ENCODE peak calls at places on chromosomes 2 and 18, in four cellular contexts. L is SK-N-SH, W is GM12878, G is HCT116. E is an unnamed sample.

GRCh38 chr2:77336013-77336412 is 186.2 kb downstream of the LRRTM4 start:
- DNase-seq in L (no peak), W (no peak), G (no peak), E (no peak)

GRCh38 chr2:5022056-5022455 is 670.1 kb upstream of the SOX11 start:
- DNase-seq in L (no peak), W (no peak), G (no peak), E (no peak)

GRCh38 chr2:220302756-220303155 is 675.3 kb downstream of the SLC4A3 start:
- DNase-seq in L (no peak), W (no peak), G (no peak), E (no peak)

GRCh38 chr18:26453370-26454030 is 94.9 kb downstream of the KCTD1 start:
- DNase-seq in L (peak; percentile 43), W (no peak), G (no peak), E (no peak)

GRCh38 chr2:28753043-28753683 is 1.5 kb downstream of the PPP1CB start:
- DNase-seq in L (peak; percentile 53), W (no peak), G (peak; percentile 42), E (peak; percentile 49)

GRCh38 chr18:34120294-34120693 is 104.4 kb downstream of the NOL4 start:
- DNase-seq in L (no peak), W (no peak), G (no peak), E (no peak)

GRCh38 chr18:40102903-40103302 is 1852.1 kb upstream of the PIK3C3 start:
- DNase-seq in L (no peak), W (no peak), G (no peak), E (no peak)

GRCh38 chr2:193943406-193943960 is 1713.5 kb upstream of the SLC39A10 start:
- DNase-seq in L (no peak), W (no peak), G (no peak), E (no peak)

GRCh38 chr2:137467246-137467862 is 496.9 kb upstream of the HNMT start:
- DNase-seq in L (peak; percentile 44), W (peak; percentile 1), G (no peak), E (peak; percentile 72)

GRCh38 chr2:158197940-158198339 is 96.3 kb downstream of the UPP2 start:
- DNase-seq in L (no peak), W (no peak), G (no peak), E (no peak)

GRCh38 chr2:199602271-199602895 is 144.6 kb upstream of the SATB2 start:
- DNase-seq in L (peak; percentile 16), W (no peak), G (peak; percentile 59), E (peak; percentile 74)

GRCh38 chr18:67310826-67311225 is 205.7 kb downstream of the DSEL start:
- DNase-seq in L (no peak), W (no peak), G (no peak), E (no peak)

GRCh38 chr18:24763765-24764548 is 303.5 kb downstream of the HRH4 start:
- DNase-seq in L (no peak), W (no peak), G (no peak), E (no peak)

GRCh38 chr2:31997653-31998052 is 13.2 kb downstream of the MEMO1 start:
- DNase-seq in L (no peak), W (no peak), G (no peak), E (no peak)

GRCh38 chr18:67428148-67428547 is 88.4 kb downstream of the DSEL start:
- DNase-seq in L (no peak), W (no peak), G (no peak), E (no peak)

GRCh38 chr2:172962824-172963223 is 112.8 kb upstream of the MAP3K20 start:
- DNase-seq in L (no peak), W (no peak), G (no peak), E (no peak)

GRCh38 chr2:207334309-207334630 is 168.5 kb upstream of the KLF7 start:
- DNase-seq in L (no peak), W (no peak), G (no peak), E (no peak)

GRCh38 chr2:206084468-206084869 is 1.5 kb downstream of the INO80D start:
- DNase-seq in L (peak; percentile 75), W (no peak), G (peak; percentile 73), E (peak; percentile 91)
- TF ChIP-seq REST in L (peak; percentile 59), W (no peak), G (no peak), E (no peak)

GRCh38 chr2:119337749-119338148 is 28.9 kb downstream of the C2orf76 start:
- DNase-seq in L (no peak), W (no peak), G (no peak), E (no peak)
- H3K27ac ChIP-seq in L (no peak overlapping the region), W (no peak overlapping the region), G (no peak overlapping the region), E (no peak overlapping the region)

GRCh38 chr2:168890006-168890782 is at the start of gene SPC25:
- DNase-seq in L (peak; percentile 93), W (peak; percentile 82), G (peak; percentile 84), E (peak; percentile 98)
- TF ChIP-seq REST in L (no peak), W (peak; percentile 10), G (no peak), E (no peak)

GRCh38 chr2:51291762-51292370 is 259.9 kb upstream of the NRXN1 start:
- DNase-seq in L (no peak), W (no peak), G (no peak), E (peak; percentile 40)
- H3K27ac ChIP-seq in L (no peak overlapping the region), W (no peak overlapping the region), G (no peak overlapping the region), E (peak overlapping the region; percentile 0)

DNA sequence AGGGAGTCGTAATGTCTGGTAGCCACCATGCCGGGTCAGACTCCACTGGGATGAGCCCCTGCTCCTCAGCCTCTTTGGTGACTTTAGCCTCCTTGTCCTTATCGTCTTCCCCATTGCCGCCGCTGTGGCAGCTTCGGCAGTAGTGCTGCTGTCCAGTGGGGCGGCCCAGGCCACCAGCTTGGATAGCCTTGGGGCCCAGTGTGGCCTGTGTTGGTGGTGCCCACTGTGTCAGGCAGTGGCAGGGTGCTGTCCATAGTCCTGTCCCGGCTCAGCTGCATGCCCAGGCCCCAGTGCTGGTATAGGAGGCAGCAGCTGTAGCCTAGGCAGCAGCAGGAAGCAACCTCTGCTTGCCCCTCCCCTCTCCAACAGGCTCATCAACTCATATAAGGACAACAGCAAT is 197.1 kb upstream of the RAB12 start:
- DNase-seq in L (no peak), W (no peak), G (no peak), E (no peak)
- TF ChIP-seq REST in L (no peak), W (no peak), G (no peak), E (peak; percentile 35)

E was measured in GM23338.